ENCODE peak calls at places on chromosomes 6 and 20, in five cellular contexts. G is non-pigmented ciliary epithelial cell, N is substantia nigra, H is BJ, E is Calu3. L is an unnamed sample.

GRCh38 chr6:41175084-41175483 is 12.2 kb upstream of the TREM2 start:
- DNase-seq in G (no peak), N (no peak), H (no peak), E (no peak), L (no peak)

GRCh38 chr6:97437087-97437486 is 154.1 kb upstream of the MMS22L start:
- DNase-seq in G (peak; percentile 1), N (no peak), H (no peak), E (no peak), L (no peak)

GRCh38 chr20:22529150-22530019 is 55.0 kb downstream of the FOXA2 start:
- DNase-seq in G (no peak), N (no peak), H (no peak), E (no peak), L (no peak)

GRCh38 chr20:3044336-3044965 is 1.0 kb downstream of the GNRH2 start:
- DNase-seq in G (no peak), N (no peak), H (no peak), E (no peak), L (no peak)

GRCh38 chr6:56909115-56909907 is 45.6 kb upstream of the BEND6 start:
- DNase-seq in G (no peak), N (no peak), H (no peak), E (no peak), L (no peak)

GRCh38 chr20:59604770-59605665 is 678 bp downstream of the PHACTR3 start:
- DNase-seq in G (no peak), N (no peak), H (no peak), E (peak; percentile 23), L (peak; percentile 57)

GRCh38 chr6:116556814-116557403 is 3.4 kb downstream of the CALHM4 start:
- DNase-seq in G (no peak), N (no peak), H (no peak), E (no peak), L (no peak)

GRCh38 chr6:31615748-31616147 is 714 bp downstream of the AIF1 start:
- DNase-seq in G (no peak), N (no peak), H (no peak), E (no peak), L (no peak)

GRCh38 chr6:143965503-143966171 is 42.4 kb downstream of the PLAGL1 start:
- DNase-seq in G (peak; percentile 34), N (no peak), H (no peak), E (no peak), L (no peak)

GRCh38 chr6:16236648-16237199 is 1.7 kb upstream of the GMPR start:
- DNase-seq in G (no peak), N (no peak), H (peak; percentile 24), E (no peak), L (no peak)

GRCh38 chr20:58020656-58021454 is 207.6 kb downstream of the ANKRD60 start:
- DNase-seq in G (no peak), N (no peak), H (no peak), E (no peak), L (no peak)

GRCh38 chr6:12182676-12183075 is 107.5 kb upstream of the EDN1 start:
- DNase-seq in G (no peak), N (no peak), H (no peak), E (no peak), L (no peak)

GRCh38 chr6:87699576-87699975 is 2.5 kb downstream of the AKIRIN2 start:
- DNase-seq in G (no peak), N (no peak), H (no peak), E (no peak), L (no peak)

GRCh38 chr6:82589509-82590206 is 226.0 kb downstream of the TPBG start:
- DNase-seq in G (peak; percentile 74), N (no peak), H (peak; percentile 59), E (peak; percentile 24), L (no peak)

GRCh38 chr6:5082487-5083306 is 2.4 kb upstream of the PPP1R3G start:
- DNase-seq in G (peak; percentile 48), N (no peak), H (peak; percentile 69), E (peak; percentile 52), L (no peak)

GRCh38 chr6:110398778-110399177 is 16.6 kb downstream of the DDO start:
- DNase-seq in G (peak; percentile 20), N (no peak), H (no peak), E (no peak), L (no peak)

GRCh38 chr20:39112196-39112743 is 150.1 kb downstream of the DHX35 start:
- DNase-seq in G (no peak), N (no peak), H (no peak), E (peak; percentile 80), L (no peak)

GRCh38 chr6:79898076-79898475 is 49.3 kb downstream of the ELOVL4 start:
- DNase-seq in G (no peak), N (no peak), H (no peak), E (no peak), L (no peak)

GRCh38 chr6:111219785-111220184 is 132.5 kb downstream of the SLC16A10 start:
- DNase-seq in G (no peak), N (no peak), H (no peak), E (no peak), L (no peak)

GRCh38 chr6:41818271-41819054 is 31.0 kb downstream of the TOMM6 start:
- DNase-seq in G (no peak), N (no peak), H (no peak), E (no peak), L (no peak)

GRCh38 chr6:47844881-47845280 is 63.0 kb downstream of the OPN5 start:
- DNase-seq in G (no peak), N (no peak), H (no peak), E (no peak), L (no peak)

GRCh38 chr6:35359744-35360348 is 17.5 kb downstream of the PPARD start:
- DNase-seq in G (no peak), N (no peak), H (no peak), E (peak; percentile 10), L (peak; percentile 62)

GRCh38 chr6:109081026-109081425 is 13.6 kb downstream of the SESN1 start:
- DNase-seq in G (no peak), N (no peak), H (no peak), E (no peak), L (no peak)

GRCh38 chr20:38290829-38291581 is 13.0 kb upstream of the BPI start:
- DNase-seq in G (peak; percentile 96), N (no peak), H (peak; percentile 57), E (peak; percentile 59), L (no peak)

GRCh38 chr6:14207493-14207892 is 89.9 kb downstream of the CD83 start:
- DNase-seq in G (no peak), N (no peak), H (no peak), E (no peak), L (no peak)

GRCh38 chr6:72245565-72245964 is 359.2 kb downstream of the RIMS1 start:
- DNase-seq in G (no peak), N (no peak), H (peak; percentile 12), E (no peak), L (no peak)

GRCh38 chr20:34293119-34293518 is 10.0 kb downstream of the AHCY start:
- DNase-seq in G (no peak), N (no peak), H (no peak), E (no peak), L (no peak)

GRCh38 chr20:51562334-51563140 is 20.0 kb upstream of the NFATC2 start:
- DNase-seq in G (peak; percentile 72), N (peak; percentile 22), H (peak; percentile 89), E (peak; percentile 50), L (peak; percentile 39)

GRCh38 chr20:43969501-43969900 is 54.8 kb downstream of the TOX2 start:
- DNase-seq in G (no peak), N (no peak), H (no peak), E (no peak), L (no peak)

GRCh38 chr6:5308066-5308465 is 46.8 kb downstream of the FARS2 start:
- DNase-seq in G (no peak), N (no peak), H (no peak), E (no peak), L (no peak)

GRCh38 chr6:169868458-169868857 is 117.0 kb downstream of the ERMARD start:
- DNase-seq in G (no peak), N (no peak), H (no peak), E (no peak), L (no peak)

GRCh38 chr20:36974660-36975059 is 23.2 kb upstream of the SAMHD1 start:
- DNase-seq in G (no peak), N (no peak), H (no peak), E (no peak), L (no peak)

GRCh38 chr20:63145156-63145555 is 70.8 kb downstream of the YTHDF1 start:
- DNase-seq in G (no peak), N (no peak), H (no peak), E (no peak), L (no peak)

GRCh38 chr20:47795214-47795667 is 10.0 kb upstream of the SULF2 start:
- DNase-seq in G (no peak), N (no peak), H (no peak), E (peak; percentile 81), L (peak; percentile 16)

GRCh38 chr20:36331182-36331581 is 25.0 kb downstream of the DLGAP4 start:
- DNase-seq in G (no peak), N (no peak), H (no peak), E (no peak), L (no peak)

GRCh38 chr20:12764053-12764452 is 244.7 kb upstream of the SPTLC3 start:
- DNase-seq in G (no peak), N (no peak), H (no peak), E (no peak), L (no peak)

GRCh38 chr6:41088451-41088850 is 15.7 kb downstream of the NFYA start:
- DNase-seq in G (no peak), N (no peak), H (no peak), E (no peak), L (no peak)

L was measured in C1 segment of cervical spinal cord.